ENCODE peak calls at places on chromosomes 12 and 14, in nine cellular contexts. F is foreskin fibroblast; V is cardiac septum; Z is cerebellum; X is HL-60; M is activated T-helper 9 cell treated with anti-CD3 and anti-CD28 coated beads, Interleukin-2, amount 50 U/mL, for 16 hours; B is endothelial cell; C is frontal cortex; G is occipital lobe. K is an unnamed sample.

GRCh38 chr12:70920251-70920851 is at the start of gene PTPRR:
- DNase-seq in F (peak), V (no peak), Z (peak), X (no peak), M (no peak), B (peak), C (no peak), G (peak), K (no peak)

GRCh38 chr12:12582895-12583303 is 20.2 kb upstream of the DUSP16 start:
- DNase-seq in F (peak), V (no peak), Z (no peak), X (no peak), M (peak), B (no peak), C (no peak), G (no peak), K (peak)

GRCh38 chr12:66959276-66959675 is 280.4 kb upstream of the GRIP1 start:
- DNase-seq in F (no peak), V (no peak), Z (no peak), X (no peak), M (no peak), B (no peak), C (no peak), G (no peak), K (no peak)

GRCh38 chr12:62192486-62193250 is 67.5 kb upstream of the USP15 start:
- DNase-seq in F (peak), V (no peak), Z (peak), X (peak), M (no peak), B (peak), C (peak), G (peak), K (peak)

GRCh38 chr14:36517242-36518030 is 2.6 kb downstream of the NKX2-1 start:
- DNase-seq in F (no peak), V (no peak), Z (no peak), X (no peak), M (no peak), B (no peak), C (no peak), G (no peak), K (no peak)

GRCh38 chr14:22533739-22534359 is 55.2 kb downstream of the DAD1 start:
- DNase-seq in F (no peak), V (no peak), Z (no peak), X (no peak), M (no peak), B (no peak), C (no peak), G (no peak), K (no peak)

GRCh38 chr14:21100931-21101330 is at the start of gene TMEM253:
- DNase-seq in F (no peak), V (no peak), Z (no peak), X (no peak), M (no peak), B (no peak), C (no peak), G (no peak), K (no peak)

GRCh38 chr14:78048120-78048519 is 122.1 kb upstream of the NRXN3 start:
- DNase-seq in F (no peak), V (no peak), Z (no peak), X (no peak), M (no peak), B (no peak), C (no peak), G (no peak), K (no peak)

GRCh38 chr14:101704140-101704539 is 57.4 kb upstream of the PPP2R5C start:
- DNase-seq in F (no peak), V (no peak), Z (no peak), X (no peak), M (no peak), B (no peak), C (no peak), G (no peak), K (no peak)

GRCh38 chr12:2651061-2651965 is 143.5 kb upstream of the FKBP4 start:
- DNase-seq in F (no peak), V (peak), Z (no peak), X (no peak), M (no peak), B (no peak), C (no peak), G (no peak), K (no peak)

GRCh38 chr12:117671734-117672133 is 297.1 kb downstream of the KSR2 start:
- DNase-seq in F (peak), V (no peak), Z (no peak), X (peak), M (no peak), B (peak), C (no peak), G (no peak), K (no peak)

GRCh38 chr14:89458713-89459112 is 41.7 kb upstream of the FOXN3 start:
- DNase-seq in F (no peak), V (no peak), Z (no peak), X (no peak), M (no peak), B (no peak), C (no peak), G (no peak), K (no peak)

K was measured in stimulated activated effector memory CD8-positive, alpha-beta T cell treated with anti-CD3 and anti-CD28 coated beads, Interleukin-12 subunit alpha, Interleukin-12 subunit beta, amount 100 ng/mL, for 72 hours.